ENCODE peak calls at places on chromosome 14, in eight cellular contexts. O, R, E, Z, X, K, S and N are unnamed samples.

GRCh38 chr14:95620659-95621059 is 65.6 kb upstream of the TCL1B start:
- DNase-seq in Z (peak; percentile 26), O (no peak), R (no peak), S (no peak), X (no peak), E (no peak), K (no peak), N (no peak)

GRCh38 chr14:45287609-45288008 is 34.6 kb upstream of the MIS18BP1 start:
- DNase-seq in S (no peak), X (no peak), R (no peak), E (no peak), Z (no peak), K (no peak), O (no peak), N (no peak)

GRCh38 chr14:36174767-36175424 is 1.6 kb downstream of the PTCSC3 start:
- DNase-seq in E (no peak), R (no peak), O (no peak), Z (no peak), X (no peak), S (no peak), K (no peak), N (no peak)

GRCh38 chr14:70635971-70636595 is 5.6 kb upstream of the TTC9 start:
- DNase-seq in R (no peak), S (no peak), X (no peak), O (peak; percentile 58), Z (no peak), K (peak; percentile 10), E (no peak), N (no peak)

GRCh38 chr14:37792124-37792523 is 196.7 kb downstream of the TTC6 start:
- DNase-seq in K (no peak), X (no peak), R (no peak), Z (no peak), S (no peak), E (no peak), O (no peak), N (no peak)

GRCh38 chr14:104558231-104559042 is 21.1 kb upstream of the C14orf180 start:
- DNase-seq in E (no peak), K (no peak), S (no peak), Z (no peak), X (no peak), O (no peak), R (no peak), N (no peak)

GRCh38 chr14:78644824-78645559 is 474.8 kb downstream of the NRXN3 start:
- DNase-seq in S (no peak), K (no peak), O (no peak), E (no peak), X (no peak), R (no peak), Z (no peak), N (no peak)

GRCh38 chr14:20662968-20663731 is 21.2 kb upstream of the RNASE4 start:
- DNase-seq in E (peak; percentile 96), O (peak; percentile 92), K (peak; percentile 76), X (peak; percentile 49), R (no peak), Z (peak; percentile 56), S (peak; percentile 88), N (no peak)

GRCh38 chr14:26984318-26985177 is 386.7 kb upstream of the NOVA1 start:
- DNase-seq in S (no peak), R (peak; percentile 11), E (peak; percentile 23), O (peak; percentile 4), Z (peak; percentile 15), X (peak; percentile 57), K (peak; percentile 64), N (no peak)

GRCh38 chr14:101395779-101396178 is 165.5 kb upstream of the DIO3 start:
- DNase-seq in R (no peak), S (no peak), K (no peak), X (no peak), E (no peak), Z (no peak), O (no peak), N (no peak)
- H3K9ac ChIP-seq in R (no peak overlapping the region), S (no peak overlapping the region), K (no peak overlapping the region), X (no peak overlapping the region), E (no peak overlapping the region), Z (no peak overlapping the region), O (no peak overlapping the region), N (no peak overlapping the region)

DNA sequence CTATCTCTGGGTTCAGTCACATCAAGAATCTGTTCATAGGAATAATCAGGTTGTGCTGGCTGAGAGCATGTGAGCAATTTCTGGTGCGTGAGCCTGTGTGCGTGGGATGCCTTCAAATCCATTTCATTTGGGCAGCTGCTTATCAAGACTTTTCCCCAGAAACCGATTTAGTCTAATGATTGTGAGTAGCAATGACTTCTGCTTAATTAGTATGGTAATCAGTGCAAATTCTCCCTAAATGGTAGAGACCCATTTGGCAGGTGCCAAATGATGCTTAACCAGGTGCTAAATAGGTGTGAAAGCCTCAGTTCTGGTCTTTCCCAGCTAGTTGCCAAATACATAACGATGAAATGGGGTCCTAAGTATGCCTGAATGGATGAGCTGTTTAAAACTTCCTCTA is 248.5 kb upstream of the CCDC196 start:
- DNase-seq in R (no peak), O (no peak), Z (no peak), K (no peak), X (no peak), S (no peak), E (no peak), N (no peak)
- TF ChIP-seq POLR2AphosphoS5 in R (no peak), O (no peak), Z (no peak), K (no peak), X (no peak), S (no peak), E (no peak), N (no peak)

DNA sequence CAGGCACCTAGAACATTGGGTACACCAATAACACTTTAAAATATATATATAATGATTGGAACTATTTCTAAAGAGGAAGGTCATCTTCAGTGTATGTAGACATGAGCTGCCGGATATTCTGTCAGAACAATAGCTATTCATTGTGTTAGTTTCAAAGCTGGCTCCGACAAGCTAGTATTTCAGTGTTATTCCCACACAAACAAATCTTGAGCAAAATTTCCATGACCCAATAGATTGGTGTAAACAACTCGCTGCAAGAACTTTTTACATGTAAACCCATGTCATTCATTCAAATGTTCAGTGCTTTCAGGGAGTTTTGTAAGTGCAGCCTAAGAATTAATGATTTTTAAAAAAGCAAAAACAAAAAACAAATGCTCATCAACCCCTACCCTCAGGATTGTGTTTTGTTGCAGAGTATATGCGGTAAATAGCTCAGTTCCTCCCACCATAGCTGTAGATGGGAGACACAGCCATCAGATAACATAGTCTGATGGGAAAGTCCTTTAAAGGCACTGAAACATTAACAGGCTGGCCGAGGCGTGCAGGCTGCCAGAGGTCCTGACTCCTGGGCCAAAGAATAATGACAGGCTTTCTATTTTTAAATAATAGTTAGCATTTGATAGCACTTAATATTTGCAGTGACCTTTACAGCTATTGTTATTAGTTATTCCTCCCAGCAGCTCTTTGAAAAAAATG is 150.3 kb upstream of the ARHGAP5 start:
- DNase-seq in E (no peak), R (no peak), K (peak; percentile 46), X (peak; percentile 81), Z (no peak), S (no peak), O (no peak), N (no peak)
- H3K9ac ChIP-seq in E (no peak overlapping the region), R (peak overlapping the region; percentile 36), K (no peak overlapping the region), X (peak overlapping the region; percentile 79), Z (no peak overlapping the region), S (no peak overlapping the region), O (no peak overlapping the region), N (no peak overlapping the region)

GRCh38 chr14:22929104-22929847 is at the start of gene PRMT5:
- DNase-seq in R (peak; percentile 91), X (peak; percentile 100), S (peak; percentile 100), K (peak; percentile 100), Z (peak; percentile 95), O (peak; percentile 99), E (peak; percentile 99), N (peak; percentile 100)
- TF ChIP-seq POLR2AphosphoS5 in R (peak; percentile 84), X (peak; percentile 59), S (peak; percentile 91), K (peak; percentile 99), Z (peak; percentile 80), O (peak; percentile 94), E (peak; percentile 94), N (peak; percentile 95)

GRCh38 chr14:76351941-76352340 is 24.0 kb upstream of the ESRRB start:
- DNase-seq in K (no peak), X (no peak), S (no peak), R (no peak), E (no peak), O (no peak), Z (no peak), N (no peak)

GRCh38 chr14:76354310-76354709 is 21.6 kb upstream of the ESRRB start:
- DNase-seq in K (no peak), O (no peak), Z (no peak), X (no peak), E (no peak), S (no peak), R (no peak), N (no peak)

GRCh38 chr14:76350671-76351070 is 25.3 kb upstream of the ESRRB start:
- DNase-seq in E (no peak), S (no peak), O (no peak), X (no peak), Z (no peak), K (no peak), R (no peak), N (no peak)

GRCh38 chr14:76349993-76350392 is 25.9 kb upstream of the ESRRB start:
- DNase-seq in R (no peak), E (no peak), X (no peak), O (no peak), S (no peak), Z (no peak), K (no peak), N (no peak)

DNA sequence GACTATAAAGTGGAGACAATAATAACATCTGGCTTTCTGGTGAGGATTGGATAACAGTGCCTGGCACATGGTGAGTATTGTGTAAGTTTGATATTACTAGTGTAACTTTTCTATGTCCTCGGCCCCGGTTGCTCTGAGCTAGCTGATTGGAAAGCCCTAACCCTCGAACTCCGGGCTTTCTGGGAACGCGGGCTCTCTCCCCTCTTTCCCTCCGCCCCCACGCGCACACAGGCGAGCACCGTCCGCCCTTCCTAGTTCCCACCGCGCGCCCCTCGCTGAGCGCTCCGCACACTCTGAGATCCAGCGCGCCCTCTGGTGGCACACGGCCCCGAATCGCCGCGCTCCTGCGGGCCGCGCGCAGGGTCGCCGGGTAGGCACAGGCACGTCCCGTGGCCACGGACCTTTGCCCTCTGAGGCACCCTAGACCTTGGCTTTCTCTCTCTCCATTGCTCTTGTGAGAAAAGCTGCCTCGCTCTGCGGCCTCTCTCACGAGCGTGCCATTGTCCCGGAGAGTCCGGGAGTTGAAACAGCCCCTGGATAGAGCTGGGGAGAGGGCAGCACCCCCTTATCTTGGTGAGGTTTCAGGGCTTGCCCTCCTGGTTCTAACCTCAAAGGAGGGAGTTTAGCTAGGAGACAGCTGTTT is 23.2 kb upstream of the ESRRB start:
- DNase-seq in X (peak; percentile 37), S (peak; percentile 4), R (peak; percentile 90), O (no peak), Z (peak; percentile 14), E (peak; percentile 36), K (peak; percentile 43), N (no peak)
- H3K9ac ChIP-seq in X (no peak overlapping the region), S (peak overlapping the region; percentile 16), R (no peak overlapping the region), O (no peak overlapping the region), Z (no peak overlapping the region), E (no peak overlapping the region), K (no peak overlapping the region), N (no peak overlapping the region)